ENCODE peak calls at places on chromosomes 11 and 22, in seven cellular contexts. R, E, I, G, O, M and Y are unnamed samples.

GRCh38 chr22:37547249-37547741 is 13.0 kb upstream of the CDC42EP1 start:
- DNase-seq in R (no peak), E (no peak), I (peak), G (no peak), O (no peak), M (no peak), Y (no peak)

GRCh38 chr11:27213232-27213660 is 149.8 kb downstream of the CCDC34 start:
- DNase-seq in R (no peak), E (no peak), I (peak), G (no peak), O (no peak), M (no peak), Y (no peak)

GRCh38 chr22:43957871-43958270 is 2.6 kb downstream of the SAMM50 start:
- DNase-seq in R (no peak), E (peak), I (peak), G (no peak), O (no peak), M (no peak), Y (no peak)

GRCh38 chr11:63572026-63572688 is 9.0 kb upstream of the PLAAT2 start:
- DNase-seq in R (no peak), E (no peak), I (no peak), G (no peak), O (no peak), M (no peak), Y (no peak)

GRCh38 chr11:44522294-44522693 is 43.2 kb upstream of the CD82 start:
- DNase-seq in R (no peak), E (no peak), I (no peak), G (no peak), O (no peak), M (no peak), Y (no peak)

GRCh38 chr22:46703166-46703995 is 34.7 kb downstream of the CERK start:
- DNase-seq in R (no peak), E (no peak), I (no peak), G (no peak), O (no peak), M (no peak), Y (no peak)

GRCh38 chr11:65013130-65013691 is 749 bp upstream of the ARL2 start:
- DNase-seq in R (peak), E (peak), I (no peak), G (peak), O (peak), M (peak), Y (peak)

GRCh38 chr11:12099132-12099873 is 11.1 kb upstream of the MICAL2 start:
- DNase-seq in R (no peak), E (no peak), I (no peak), G (no peak), O (no peak), M (no peak), Y (no peak)

GRCh38 chr11:73267122-73267846 is 4.9 kb upstream of the P2RY6 start:
- DNase-seq in R (peak), E (no peak), I (no peak), G (peak), O (no peak), M (no peak), Y (no peak)

GRCh38 chr22:17412232-17412631 is 43.0 kb downstream of the CECR2 start:
- DNase-seq in R (no peak), E (peak), I (no peak), G (no peak), O (no peak), M (no peak), Y (no peak)

GRCh38 chr22:45884201-45885067 is 92.5 kb downstream of the WNT7B start:
- DNase-seq in R (no peak), E (peak), I (peak), G (no peak), O (peak), M (no peak), Y (no peak)

GRCh38 chr22:38871360-38872171 is 450 bp downstream of the CBX6 start:
- DNase-seq in R (peak), E (no peak), I (peak), G (peak), O (no peak), M (peak), Y (no peak)

GRCh38 chr11:83191986-83192385 is 1.5 kb upstream of the ANKRD42 start:
- DNase-seq in R (no peak), E (no peak), I (no peak), G (no peak), O (no peak), M (no peak), Y (no peak)

GRCh38 chr22:27594020-27594419 is 207.5 kb downstream of the MN1 start:
- DNase-seq in R (no peak), E (no peak), I (no peak), G (no peak), O (no peak), M (no peak), Y (no peak)

GRCh38 chr22:24990344-24990905 is 37.9 kb downstream of the KIAA1671 start:
- DNase-seq in R (no peak), E (no peak), I (no peak), G (no peak), O (no peak), M (no peak), Y (no peak)

GRCh38 chr11:113778111-113778910 is 1.3 kb upstream of the CLDN25 start:
- DNase-seq in R (no peak), E (no peak), I (peak), G (no peak), O (no peak), M (no peak), Y (peak)

GRCh38 chr22:37043828-37044538 is 7.6 kb upstream of the KCTD17 start:
- DNase-seq in R (no peak), E (peak), I (peak), G (peak), O (no peak), M (peak), Y (peak)

GRCh38 chr11:44823920-44824704 is 97.3 kb downstream of the TSPAN18 start:
- DNase-seq in R (peak), E (peak), I (no peak), G (peak), O (no peak), M (no peak), Y (no peak)

GRCh38 chr11:103013426-103013825 is 57.9 kb upstream of the MMP13 start:
- DNase-seq in R (no peak), E (no peak), I (no peak), G (no peak), O (no peak), M (no peak), Y (no peak)